ENCODE peak calls at places on chromosomes 6 and 20, in seven cellular contexts. One of them, this sample, is unnamed.
A peak's percentile ranks its signal among the peaks of the same experiment; 100 is the strongest.

GRCh38 chr20:3218307-3218988 is 9.2 kb downstream of the ITPA start:
- DNase-seq in colonic mucosa: peak; percentile 62
- DNase-seq in GM04504: no peak
- DNase-seq in neural crest cell: peak; percentile 75
- DNase-seq in ACHN: peak; percentile 42
- DNase-seq in left cardiac atrium: peak; percentile 66
- DNase-seq in GF-D8: no peak
- DNase-seq in this sample: peak; percentile 55

GRCh38 chr20:35575958-35576357 is 34.1 kb downstream of the ERGIC3 start:
- DNase-seq in ACHN: no peak
- DNase-seq in GF-D8: no peak
- DNase-seq in colonic mucosa: peak; percentile 96
- DNase-seq in left cardiac atrium: no peak
- DNase-seq in neural crest cell: no peak
- DNase-seq in GM04504: no peak
- DNase-seq in this sample: no peak

GRCh38 chr20:49510562-49511117 is 28.2 kb upstream of the KCNB1 start:
- DNase-seq in colonic mucosa: peak; percentile 27
- DNase-seq in ACHN: peak; percentile 64
- DNase-seq in GF-D8: no peak
- DNase-seq in left cardiac atrium: peak; percentile 68
- DNase-seq in GM04504: peak; percentile 87
- DNase-seq in neural crest cell: no peak
- DNase-seq in this sample: peak; percentile 47

GRCh38 chr6:45072673-45073072 is 255.5 kb upstream of the RUNX2 start:
- DNase-seq in GM04504: no peak
- DNase-seq in GF-D8: no peak
- DNase-seq in left cardiac atrium: no peak
- DNase-seq in ACHN: no peak
- DNase-seq in colonic mucosa: no peak
- DNase-seq in neural crest cell: no peak
- DNase-seq in this sample: no peak

GRCh38 chr6:137680678-137681346 is 186.2 kb upstream of the TNFAIP3 start:
- DNase-seq in neural crest cell: no peak
- DNase-seq in left cardiac atrium: no peak
- DNase-seq in ACHN: no peak
- DNase-seq in colonic mucosa: no peak
- DNase-seq in GF-D8: no peak
- DNase-seq in GM04504: no peak
- DNase-seq in this sample: no peak

GRCh38 chr6:115901896-115902295 is 158.8 kb downstream of the FRK start:
- DNase-seq in GM04504: no peak
- DNase-seq in ACHN: no peak
- DNase-seq in neural crest cell: no peak
- DNase-seq in left cardiac atrium: no peak
- DNase-seq in GF-D8: no peak
- DNase-seq in colonic mucosa: no peak
- DNase-seq in this sample: no peak

GRCh38 chr20:37999526-38000263 is 33.6 kb downstream of the TTI1 start:
- DNase-seq in GM04504: no peak
- DNase-seq in ACHN: no peak
- DNase-seq in neural crest cell: no peak
- DNase-seq in GF-D8: no peak
- DNase-seq in colonic mucosa: no peak
- DNase-seq in left cardiac atrium: no peak
- DNase-seq in this sample: no peak

GRCh38 chr6:41278699-41279405 is 7.6 kb downstream of the TREM1 start:
- DNase-seq in GM04504: no peak
- DNase-seq in ACHN: peak; percentile 56
- DNase-seq in neural crest cell: peak; percentile 46
- DNase-seq in GF-D8: peak; percentile 76
- DNase-seq in left cardiac atrium: peak; percentile 59
- DNase-seq in colonic mucosa: peak; percentile 59
- DNase-seq in this sample: peak; percentile 75

GRCh38 chr6:169051371-169051770 is 202.3 kb downstream of the THBS2 start:
- DNase-seq in ACHN: no peak
- DNase-seq in colonic mucosa: no peak
- DNase-seq in neural crest cell: no peak
- DNase-seq in left cardiac atrium: no peak
- DNase-seq in GM04504: no peak
- DNase-seq in GF-D8: no peak
- DNase-seq in this sample: no peak

GRCh38 chr6:5135783-5136376 is 50.7 kb downstream of the PPP1R3G start:
- DNase-seq in neural crest cell: peak; percentile 28
- DNase-seq in left cardiac atrium: no peak
- DNase-seq in GM04504: no peak
- DNase-seq in colonic mucosa: no peak
- DNase-seq in ACHN: peak; percentile 55
- DNase-seq in GF-D8: no peak
- DNase-seq in this sample: no peak

GRCh38 chr6:134910596-134910935 is 39.3 kb downstream of the ALDH8A1 start:
- DNase-seq in left cardiac atrium: no peak
- DNase-seq in ACHN: no peak
- DNase-seq in neural crest cell: no peak
- DNase-seq in GM04504: no peak
- DNase-seq in GF-D8: no peak
- DNase-seq in colonic mucosa: no peak
- DNase-seq in this sample: no peak

GRCh38 chr20:761418-762381 is 6.6 kb downstream of the SLC52A3 start:
- DNase-seq in ACHN: no peak
- DNase-seq in left cardiac atrium: no peak
- DNase-seq in neural crest cell: no peak
- DNase-seq in GM04504: no peak
- DNase-seq in GF-D8: no peak
- DNase-seq in colonic mucosa: no peak
- DNase-seq in this sample: no peak

GRCh38 chr6:144899161-144899560 is 614.0 kb downstream of the UTRN start:
- DNase-seq in GF-D8: no peak
- DNase-seq in neural crest cell: no peak
- DNase-seq in GM04504: peak; percentile 65
- DNase-seq in colonic mucosa: no peak
- DNase-seq in left cardiac atrium: no peak
- DNase-seq in ACHN: no peak
- DNase-seq in this sample: no peak

GRCh38 chr6:88376759-88377387 is 210.7 kb upstream of the CNR1 start:
- DNase-seq in GM04504: peak; percentile 73
- DNase-seq in neural crest cell: no peak
- DNase-seq in left cardiac atrium: no peak
- DNase-seq in GF-D8: no peak
- DNase-seq in colonic mucosa: no peak
- DNase-seq in ACHN: peak; percentile 78
- DNase-seq in this sample: no peak